ENCODE peak calls at places on chromosomes 2 and 18, in ten cellular contexts. One of them, this sample, is unnamed.

GRCh38 chr2:238166391-238167343 is 7.9 kb downstream of the ERFE start:
- DNase-seq in body of pancreas: no peak
- DNase-seq in neural crest cell: no peak
- DNase-seq in H9: no peak
- DNase-seq in IMR-90: no peak
- DNase-seq in mammary epithelial cell: no peak
- DNase-seq in tibial artery: no peak
- DNase-seq in esophagus squamous epithelium: no peak
- DNase-seq in nephron progenitor cell: no peak
- DNase-seq in A549: no peak
- DNase-seq in this sample: no peak

GRCh38 chr18:80253871-80254492 is 6.7 kb upstream of the PARD6G start:
- DNase-seq in body of pancreas: peak
- DNase-seq in neural crest cell: no peak
- DNase-seq in H9: no peak
- DNase-seq in IMR-90: no peak
- DNase-seq in mammary epithelial cell: no peak
- DNase-seq in tibial artery: no peak
- DNase-seq in esophagus squamous epithelium: no peak
- DNase-seq in nephron progenitor cell: no peak
- DNase-seq in A549: peak
- DNase-seq in this sample: no peak

GRCh38 chr2:111069722-111070121 is 51.0 kb upstream of the BCL2L11 start:
- DNase-seq in body of pancreas: no peak
- DNase-seq in neural crest cell: no peak
- DNase-seq in H9: no peak
- DNase-seq in IMR-90: no peak
- DNase-seq in mammary epithelial cell: no peak
- DNase-seq in tibial artery: no peak
- DNase-seq in esophagus squamous epithelium: no peak
- DNase-seq in nephron progenitor cell: no peak
- DNase-seq in A549: peak
- DNase-seq in this sample: no peak

GRCh38 chr2:69615078-69615630 is 28.4 kb downstream of the AAK1 start:
- DNase-seq in body of pancreas: no peak
- DNase-seq in neural crest cell: no peak
- DNase-seq in H9: no peak
- DNase-seq in IMR-90: no peak
- DNase-seq in mammary epithelial cell: no peak
- DNase-seq in tibial artery: no peak
- DNase-seq in esophagus squamous epithelium: no peak
- DNase-seq in nephron progenitor cell: no peak
- DNase-seq in A549: no peak
- DNase-seq in this sample: no peak

GRCh38 chr18:12652861-12653401 is 5.0 kb downstream of the SPIRE1 start:
- DNase-seq in body of pancreas: no peak
- DNase-seq in neural crest cell: no peak
- DNase-seq in H9: no peak
- DNase-seq in IMR-90: peak
- DNase-seq in mammary epithelial cell: peak
- DNase-seq in tibial artery: no peak
- DNase-seq in esophagus squamous epithelium: no peak
- DNase-seq in nephron progenitor cell: no peak
- DNase-seq in A549: no peak
- DNase-seq in this sample: peak

GRCh38 chr18:59649575-59649974 is 47.6 kb downstream of the CCBE1 start:
- DNase-seq in body of pancreas: no peak
- DNase-seq in neural crest cell: no peak
- DNase-seq in H9: no peak
- DNase-seq in IMR-90: peak
- DNase-seq in mammary epithelial cell: no peak
- DNase-seq in tibial artery: no peak
- DNase-seq in esophagus squamous epithelium: no peak
- DNase-seq in nephron progenitor cell: no peak
- DNase-seq in A549: no peak
- DNase-seq in this sample: peak

GRCh38 chr18:1774261-1774660 is 797.0 kb downstream of the METTL4 start:
- DNase-seq in body of pancreas: no peak
- DNase-seq in neural crest cell: no peak
- DNase-seq in H9: no peak
- DNase-seq in IMR-90: no peak
- DNase-seq in mammary epithelial cell: no peak
- DNase-seq in tibial artery: no peak
- DNase-seq in esophagus squamous epithelium: no peak
- DNase-seq in nephron progenitor cell: no peak
- DNase-seq in A549: no peak
- DNase-seq in this sample: no peak

GRCh38 chr2:20182241-20182931 is 42.5 kb downstream of the SDC1 start:
- DNase-seq in body of pancreas: no peak
- DNase-seq in neural crest cell: no peak
- DNase-seq in H9: no peak
- DNase-seq in IMR-90: peak
- DNase-seq in mammary epithelial cell: peak
- DNase-seq in tibial artery: no peak
- DNase-seq in esophagus squamous epithelium: no peak
- DNase-seq in nephron progenitor cell: no peak
- DNase-seq in A549: peak
- DNase-seq in this sample: peak

DNA sequence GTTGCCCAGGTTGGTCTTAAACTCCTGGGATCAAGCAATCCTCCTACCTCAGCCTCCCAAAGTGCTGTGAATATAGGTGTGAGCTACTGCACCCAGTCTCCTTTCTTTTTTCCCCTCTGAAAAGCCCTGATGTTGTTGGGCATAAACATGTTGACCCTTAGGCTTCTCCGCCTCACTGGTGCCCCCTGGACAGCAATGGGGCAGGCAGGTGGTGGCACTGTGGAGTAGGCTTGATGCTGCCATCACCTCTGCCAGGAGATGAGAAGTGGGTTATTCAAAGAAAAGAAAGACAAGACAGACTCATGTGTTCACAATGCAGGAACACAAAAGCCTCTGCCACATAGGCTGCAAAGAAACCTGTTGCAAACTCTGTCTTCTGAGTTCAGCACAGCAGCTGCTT is 169.9 kb downstream of the EN1 start:
- DNase-seq in body of pancreas: no peak
- DNase-seq in neural crest cell: no peak
- DNase-seq in H9: no peak
- DNase-seq in IMR-90: no peak
- DNase-seq in mammary epithelial cell: no peak
- DNase-seq in tibial artery: no peak
- DNase-seq in esophagus squamous epithelium: no peak
- DNase-seq in nephron progenitor cell: no peak
- DNase-seq in A549: no peak
- DNase-seq in this sample: no peak
- TF ChIP-seq CTCF in body of pancreas: no peak
- TF ChIP-seq CTCF in neural crest cell: no peak
- TF ChIP-seq CTCF in H9: no peak
- TF ChIP-seq CTCF in IMR-90: no peak
- TF ChIP-seq CTCF in mammary epithelial cell: no peak
- TF ChIP-seq CTCF in tibial artery: no peak
- TF ChIP-seq CTCF in esophagus squamous epithelium: no peak
- TF ChIP-seq CTCF in nephron progenitor cell: no peak
- TF ChIP-seq CTCF in A549: no peak
- TF ChIP-seq CTCF in this sample: no peak

GRCh38 chr18:75170022-75170789 is 38.7 kb downstream of the PTGR3 start:
- DNase-seq in body of pancreas: no peak
- DNase-seq in neural crest cell: no peak
- DNase-seq in H9: no peak
- DNase-seq in IMR-90: no peak
- DNase-seq in mammary epithelial cell: no peak
- DNase-seq in tibial artery: no peak
- DNase-seq in esophagus squamous epithelium: no peak
- DNase-seq in nephron progenitor cell: no peak
- DNase-seq in A549: no peak
- DNase-seq in this sample: no peak

GRCh38 chr18:75173125-75173432 is 35.9 kb downstream of the PTGR3 start:
- DNase-seq in body of pancreas: no peak
- DNase-seq in neural crest cell: no peak
- DNase-seq in H9: no peak
- DNase-seq in IMR-90: peak
- DNase-seq in mammary epithelial cell: no peak
- DNase-seq in tibial artery: no peak
- DNase-seq in esophagus squamous epithelium: no peak
- DNase-seq in nephron progenitor cell: no peak
- DNase-seq in A549: no peak
- DNase-seq in this sample: peak

GRCh38 chr18:75169411-75169810 is 39.5 kb downstream of the PTGR3 start:
- DNase-seq in body of pancreas: no peak
- DNase-seq in neural crest cell: no peak
- DNase-seq in H9: no peak
- DNase-seq in IMR-90: no peak
- DNase-seq in mammary epithelial cell: no peak
- DNase-seq in tibial artery: no peak
- DNase-seq in esophagus squamous epithelium: no peak
- DNase-seq in nephron progenitor cell: no peak
- DNase-seq in A549: no peak
- DNase-seq in this sample: no peak

GRCh38 chr18:75172299-75173124 is 36.4 kb downstream of the PTGR3 start:
- DNase-seq in body of pancreas: no peak
- DNase-seq in neural crest cell: no peak
- DNase-seq in H9: no peak
- DNase-seq in IMR-90: no peak
- DNase-seq in mammary epithelial cell: no peak
- DNase-seq in tibial artery: no peak
- DNase-seq in esophagus squamous epithelium: no peak
- DNase-seq in nephron progenitor cell: no peak
- DNase-seq in A549: no peak
- DNase-seq in this sample: no peak

DNA sequence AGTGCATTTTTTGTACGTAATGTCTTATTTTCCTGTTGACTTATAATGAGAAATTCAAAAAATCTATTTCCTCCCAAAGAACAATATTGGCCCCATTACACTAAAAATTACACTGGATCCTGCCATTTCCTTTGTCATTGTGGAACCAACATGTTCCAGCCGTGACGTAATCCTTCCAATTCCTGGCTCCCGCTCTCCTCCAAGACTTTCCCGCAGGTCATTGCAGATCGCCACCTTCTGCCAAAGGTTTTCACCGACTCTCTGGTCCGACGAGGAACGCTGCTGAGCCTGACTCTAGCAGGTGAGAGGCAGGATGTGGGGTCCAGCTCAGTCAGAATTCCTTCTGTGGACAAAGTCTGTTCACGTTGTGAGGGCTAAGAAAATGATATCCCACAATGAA is 38.0 kb downstream of the PTGR3 start:
- DNase-seq in body of pancreas: no peak
- DNase-seq in neural crest cell: no peak
- DNase-seq in H9: no peak
- DNase-seq in IMR-90: no peak
- DNase-seq in mammary epithelial cell: no peak
- DNase-seq in tibial artery: no peak
- DNase-seq in esophagus squamous epithelium: no peak
- DNase-seq in nephron progenitor cell: no peak
- DNase-seq in A549: no peak
- DNase-seq in this sample: no peak
- TF ChIP-seq CTCF in body of pancreas: no peak
- TF ChIP-seq CTCF in neural crest cell: no peak
- TF ChIP-seq CTCF in H9: no peak
- TF ChIP-seq CTCF in IMR-90: no peak
- TF ChIP-seq CTCF in mammary epithelial cell: no peak
- TF ChIP-seq CTCF in tibial artery: no peak
- TF ChIP-seq CTCF in esophagus squamous epithelium: no peak
- TF ChIP-seq CTCF in nephron progenitor cell: no peak
- TF ChIP-seq CTCF in A549: no peak
- TF ChIP-seq CTCF in this sample: no peak

GRCh38 chr18:58462975-58463374 is 165.9 kb downstream of the ALPK2 start:
- DNase-seq in body of pancreas: no peak
- DNase-seq in neural crest cell: no peak
- DNase-seq in H9: no peak
- DNase-seq in IMR-90: no peak
- DNase-seq in mammary epithelial cell: no peak
- DNase-seq in tibial artery: no peak
- DNase-seq in esophagus squamous epithelium: no peak
- DNase-seq in nephron progenitor cell: no peak
- DNase-seq in A549: no peak
- DNase-seq in this sample: no peak

GRCh38 chr18:58468191-58468590 is 160.7 kb downstream of the ALPK2 start:
- DNase-seq in body of pancreas: no peak
- DNase-seq in neural crest cell: no peak
- DNase-seq in H9: no peak
- DNase-seq in IMR-90: no peak
- DNase-seq in mammary epithelial cell: peak
- DNase-seq in tibial artery: no peak
- DNase-seq in esophagus squamous epithelium: no peak
- DNase-seq in nephron progenitor cell: no peak
- DNase-seq in A549: no peak
- DNase-seq in this sample: no peak

GRCh38 chr18:58470292-58470691 is 158.6 kb downstream of the ALPK2 start:
- DNase-seq in body of pancreas: no peak
- DNase-seq in neural crest cell: no peak
- DNase-seq in H9: no peak
- DNase-seq in IMR-90: no peak
- DNase-seq in mammary epithelial cell: no peak
- DNase-seq in tibial artery: no peak
- DNase-seq in esophagus squamous epithelium: no peak
- DNase-seq in nephron progenitor cell: no peak
- DNase-seq in A549: no peak
- DNase-seq in this sample: no peak

GRCh38 chr18:58464104-58464625 is 164.7 kb downstream of the ALPK2 start:
- DNase-seq in body of pancreas: no peak
- DNase-seq in neural crest cell: no peak
- DNase-seq in H9: no peak
- DNase-seq in IMR-90: no peak
- DNase-seq in mammary epithelial cell: peak
- DNase-seq in tibial artery: no peak
- DNase-seq in esophagus squamous epithelium: no peak
- DNase-seq in nephron progenitor cell: no peak
- DNase-seq in A549: no peak
- DNase-seq in this sample: no peak

GRCh38 chr18:58466636-58467205 is 162.2 kb downstream of the ALPK2 start:
- DNase-seq in body of pancreas: no peak
- DNase-seq in neural crest cell: no peak
- DNase-seq in H9: no peak
- DNase-seq in IMR-90: no peak
- DNase-seq in mammary epithelial cell: peak
- DNase-seq in tibial artery: no peak
- DNase-seq in esophagus squamous epithelium: no peak
- DNase-seq in nephron progenitor cell: no peak
- DNase-seq in A549: no peak
- DNase-seq in this sample: no peak
- TF ChIP-seq CTCF in body of pancreas: no peak
- TF ChIP-seq CTCF in neural crest cell: no peak
- TF ChIP-seq CTCF in H9: no peak
- TF ChIP-seq CTCF in IMR-90: no peak
- TF ChIP-seq CTCF in mammary epithelial cell: no peak
- TF ChIP-seq CTCF in tibial artery: no peak
- TF ChIP-seq CTCF in esophagus squamous epithelium: no peak
- TF ChIP-seq CTCF in nephron progenitor cell: no peak
- TF ChIP-seq CTCF in A549: no peak
- TF ChIP-seq CTCF in this sample: no peak

DNA sequence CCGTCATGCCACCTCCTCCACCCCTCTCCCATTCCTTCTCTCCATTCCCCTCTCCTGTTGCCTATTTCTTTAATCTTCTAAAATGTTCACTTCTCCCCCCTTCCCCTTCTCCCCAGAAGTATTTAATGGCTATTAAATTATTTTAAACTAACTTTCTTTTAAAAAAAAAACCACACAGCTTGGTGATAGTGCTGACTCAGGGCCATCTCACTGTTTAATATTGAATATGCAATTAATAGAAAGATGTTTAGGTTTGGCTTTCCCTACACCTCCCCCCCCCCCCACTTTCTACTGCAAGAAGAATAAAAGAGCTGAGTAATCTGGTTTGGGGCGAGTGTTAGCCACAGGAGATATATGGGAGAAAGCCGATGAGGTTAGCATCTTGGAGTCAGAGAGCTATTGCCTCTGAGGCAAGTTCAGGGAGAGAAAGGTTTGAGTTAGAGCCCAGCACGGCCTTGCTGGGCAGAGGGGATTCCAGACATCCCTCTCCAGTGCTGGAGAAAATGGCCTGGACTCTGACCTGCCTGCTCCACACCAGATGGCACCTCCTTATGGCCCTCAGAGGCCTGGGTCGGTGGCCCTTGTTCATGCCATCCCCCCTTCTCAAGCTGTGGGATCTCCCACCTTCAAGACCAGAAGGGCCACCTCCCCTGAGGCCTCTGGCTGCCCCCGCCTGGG is 247.1 kb downstream of the CELF4 start:
- DNase-seq in body of pancreas: no peak
- DNase-seq in neural crest cell: no peak
- DNase-seq in H9: no peak
- DNase-seq in IMR-90: no peak
- DNase-seq in mammary epithelial cell: no peak
- DNase-seq in tibial artery: no peak
- DNase-seq in esophagus squamous epithelium: no peak
- DNase-seq in nephron progenitor cell: no peak
- DNase-seq in A549: no peak
- DNase-seq in this sample: no peak
- TF ChIP-seq CTCF in body of pancreas: no peak
- TF ChIP-seq CTCF in neural crest cell: no peak
- TF ChIP-seq CTCF in H9: no peak
- TF ChIP-seq CTCF in IMR-90: no peak
- TF ChIP-seq CTCF in mammary epithelial cell: no peak
- TF ChIP-seq CTCF in tibial artery: no peak
- TF ChIP-seq CTCF in esophagus squamous epithelium: no peak
- TF ChIP-seq CTCF in nephron progenitor cell: no peak
- TF ChIP-seq CTCF in A549: no peak
- TF ChIP-seq CTCF in this sample: no peak

This sample was measured in choroid plexus epithelial cell.